ENCODE peak calls at places on chromosomes 2 and 18, in six cellular contexts. R, G, K, V, I and W are unnamed samples.

GRCh38 chr18:2715990-2716389 is 60.5 kb downstream of the SMCHD1 start:
- DNase-seq in R (no peak), G (no peak), K (no peak), V (no peak), I (no peak), W (no peak)

GRCh38 chr2:127873707-127874303 is 12.0 kb downstream of the AMMECR1L start:
- DNase-seq in R (no peak), G (no peak), K (no peak), V (no peak), I (no peak), W (no peak)

GRCh38 chr2:168816369-168816768 is 13.9 kb downstream of the NOSTRIN start:
- DNase-seq in R (no peak), G (no peak), K (no peak), V (no peak), I (no peak), W (no peak)

GRCh38 chr2:66050392-66050791 is 384.5 kb upstream of the MEIS1 start:
- DNase-seq in R (no peak), G (no peak), K (no peak), V (no peak), I (no peak), W (no peak)

GRCh38 chr2:231672617-231673347 is 35.5 kb upstream of the PTMA start:
- DNase-seq in R (no peak), G (peak), K (no peak), V (peak), I (peak), W (no peak)

GRCh38 chr2:15614545-15615309 is 23.1 kb downstream of the DDX1 start:
- DNase-seq in R (no peak), G (no peak), K (no peak), V (no peak), I (no peak), W (no peak)

GRCh38 chr2:238743243-238744068 is 104.4 kb upstream of the TWIST2 start:
- DNase-seq in R (no peak), G (no peak), K (no peak), V (no peak), I (no peak), W (no peak)

GRCh38 chr18:70289351-70290330 is 796 bp downstream of the SOCS6 start:
- DNase-seq in R (no peak), G (no peak), K (no peak), V (no peak), I (peak), W (peak)

GRCh38 chr2:95386031-95386430 is 16.5 kb upstream of the FAHD2A start:
- DNase-seq in R (no peak), G (peak), K (no peak), V (no peak), I (no peak), W (no peak)